ENCODE peak calls at places on chromosomes 16 and 17, in eight cellular contexts. B, Z, P, R, H, I, T and C are unnamed samples.

GRCh38 chr16:82748026-82748425 is 121.3 kb downstream of the CDH13 start:
- DNase-seq in I (no peak), Z (peak; percentile 51), R (peak; percentile 72), H (peak; percentile 81), T (no peak), P (no peak), B (no peak), C (peak; percentile 47)

GRCh38 chr17:81090361-81091133 is 55.6 kb downstream of the BAIAP2 start:
- DNase-seq in I (peak; percentile 18), T (no peak), P (no peak), H (no peak), Z (peak; percentile 62), B (no peak), R (no peak), C (no peak)

GRCh38 chr17:41521574-41522261 is 3.0 kb upstream of the KRT15 start:
- DNase-seq in Z (no peak), B (peak; percentile 97), P (no peak), R (peak; percentile 86), H (peak; percentile 80), T (peak; percentile 92), I (no peak), C (peak; percentile 29)

GRCh38 chr16:71721066-71721740 is 3.3 kb downstream of the PHLPP2 start:
- DNase-seq in T (no peak), H (no peak), P (no peak), R (no peak), Z (no peak), I (no peak), B (no peak), C (no peak)

GRCh38 chr16:30018731-30019158 is 4.3 kb upstream of the C16orf92 start:
- DNase-seq in R (peak; percentile 34), H (peak; percentile 31), B (no peak), Z (no peak), P (no peak), T (no peak), I (no peak), C (peak; percentile 12)

GRCh38 chr17:48441231-48441711 is 11.3 kb upstream of the SKAP1 start:
- DNase-seq in H (no peak), R (no peak), P (no peak), B (no peak), T (no peak), I (peak; percentile 42), Z (no peak), C (no peak)

GRCh38 chr16:50765246-50765645 is 23.4 kb downstream of the CYLD start:
- DNase-seq in H (no peak), Z (no peak), B (no peak), T (no peak), P (no peak), I (no peak), R (no peak), C (no peak)

GRCh38 chr17:20203761-20204263 is 194.7 kb downstream of the SPECC1 start:
- DNase-seq in P (no peak), H (no peak), B (no peak), I (no peak), T (no peak), Z (no peak), R (no peak), C (no peak)

GRCh38 chr16:12208341-12209035 is 232.0 kb downstream of the SNX29 start:
- DNase-seq in R (no peak), B (no peak), H (no peak), I (no peak), P (no peak), T (no peak), Z (no peak), C (no peak)

GRCh38 chr17:66573078-66573477 is 261.8 kb upstream of the CACNG5 start:
- DNase-seq in H (no peak), I (no peak), B (no peak), R (no peak), T (no peak), Z (no peak), P (no peak), C (no peak)

GRCh38 chr16:57178793-57179212 is 7.0 kb downstream of the PSME3IP1 start:
- DNase-seq in B (no peak), R (no peak), H (peak; percentile 14), T (no peak), Z (no peak), P (no peak), I (no peak), C (no peak)

GRCh38 chr17:27456681-27457404 is 595 bp downstream of the KSR1 start:
- DNase-seq in Z (peak; percentile 20), T (no peak), B (no peak), H (no peak), R (no peak), P (no peak), I (no peak), C (no peak)

GRCh38 chr16:30914849-30915248 is 8.5 kb upstream of the FBXL19 start:
- DNase-seq in H (no peak), I (no peak), Z (no peak), P (no peak), R (no peak), T (no peak), B (no peak), C (no peak)

GRCh38 chr17:7651959-7652658 is 1.4 kb downstream of the ATP1B2 start:
- DNase-seq in I (no peak), P (no peak), Z (no peak), R (no peak), H (no peak), B (no peak), T (no peak), C (no peak)

DNA sequence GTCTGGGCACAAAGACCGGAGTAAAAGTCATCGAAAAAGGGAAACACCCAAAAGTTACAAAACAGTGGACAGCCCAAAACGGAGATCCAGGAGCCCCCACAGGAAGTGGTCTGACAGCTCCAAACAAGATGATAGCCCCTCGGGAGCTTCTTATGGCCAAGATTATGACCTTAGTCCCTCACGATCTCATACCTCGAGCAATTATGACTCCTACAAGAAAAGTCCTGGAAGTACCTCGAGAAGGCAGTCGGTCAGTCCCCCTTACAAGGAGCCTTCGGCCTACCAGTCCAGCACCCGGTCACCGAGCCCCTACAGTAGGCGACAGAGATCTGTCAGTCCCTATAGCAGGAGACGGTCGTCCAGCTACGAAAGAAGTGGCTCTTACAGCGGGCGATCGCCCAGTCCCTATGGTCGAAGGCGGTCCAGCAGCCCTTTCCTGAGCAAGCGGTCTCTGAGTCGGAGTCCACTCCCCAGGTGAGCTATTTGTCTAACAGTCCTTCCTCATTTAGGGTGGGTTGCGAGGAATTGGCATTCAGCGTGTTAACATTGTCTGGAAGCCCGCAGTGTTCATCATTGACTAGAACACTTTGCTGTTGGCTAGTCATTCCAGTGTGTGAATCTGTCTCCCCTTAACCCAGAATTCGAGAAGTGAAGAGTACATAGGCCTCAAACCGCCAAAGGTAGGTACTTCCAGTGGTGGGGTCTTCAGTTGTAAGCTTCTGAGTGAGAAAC is 1.5 kb downstream of the CDK12 start:
- DNase-seq in P (no peak), B (no peak), R (peak; percentile 18), H (no peak), I (no peak), Z (no peak), T (no peak), C (no peak)
- H3K4me3 ChIP-seq in P (peak overlapping the region; percentile 84), B (peak overlapping the region; percentile 92), R (peak overlapping the region; percentile 99), H (peak overlapping the region; percentile 98), I (peak overlapping the region; percentile 88), Z (peak overlapping the region; percentile 92), T (peak overlapping the region; percentile 85), C (peak overlapping the region; percentile 96)

GRCh38 chr16:87956771-87957279 is 5.6 kb downstream of the BANP start:
- DNase-seq in R (peak; percentile 86), H (peak; percentile 67), B (no peak), Z (no peak), P (no peak), I (no peak), T (no peak), C (no peak)
- H3K4me3 ChIP-seq in R (peak overlapping the region; percentile 46), H (no peak overlapping the region), B (no peak overlapping the region), Z (peak overlapping the region; percentile 21), P (peak overlapping the region; percentile 39), I (peak overlapping the region; percentile 24), T (peak overlapping the region; percentile 47), C (peak overlapping the region; percentile 32)

DNA sequence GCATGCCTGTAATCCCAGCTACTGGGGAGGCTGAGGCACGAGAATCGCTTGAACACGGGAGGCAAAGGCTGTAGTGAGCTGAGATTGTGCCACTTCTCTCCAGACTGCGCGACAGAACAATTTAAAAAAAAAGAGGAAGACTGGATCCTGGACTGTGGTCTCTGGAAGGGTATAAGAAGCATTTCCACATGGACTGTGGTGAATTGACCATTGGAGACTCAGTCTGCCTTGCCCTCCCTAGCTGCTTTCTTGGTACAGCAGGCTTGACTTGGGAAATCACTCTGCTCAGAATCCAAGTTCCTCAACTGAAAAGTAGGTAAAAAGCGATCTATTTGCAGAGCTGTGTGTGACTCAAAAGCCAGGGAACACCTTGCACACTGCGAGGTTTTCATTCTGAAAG is 1.0 kb upstream of the MGRN1 start:
- DNase-seq in B (no peak), T (no peak), Z (no peak), R (no peak), I (no peak), H (no peak), P (no peak), C (no peak)
- H3K4me3 ChIP-seq in B (no peak overlapping the region), T (no peak overlapping the region), Z (no peak overlapping the region), R (no peak overlapping the region), I (no peak overlapping the region), H (no peak overlapping the region), P (peak overlapping the region; percentile 86), C (no peak overlapping the region)

GRCh38 chr17:82832411-82832810 is 7.4 kb downstream of the ZNF750 start:
- DNase-seq in T (no peak), P (no peak), B (no peak), R (no peak), I (no peak), Z (no peak), H (no peak), C (no peak)

GRCh38 chr17:82831041-82831817 is 8.6 kb downstream of the ZNF750 start:
- DNase-seq in H (no peak), Z (no peak), R (no peak), P (no peak), I (no peak), T (no peak), B (no peak), C (no peak)

GRCh38 chr17:82831818-82832200 is 8.0 kb downstream of the ZNF750 start:
- DNase-seq in P (no peak), B (no peak), I (no peak), Z (no peak), H (no peak), R (no peak), T (no peak), C (no peak)

GRCh38 chr17:82835122-82835521 is 4.7 kb downstream of the ZNF750 start:
- DNase-seq in B (no peak), I (no peak), H (no peak), P (no peak), R (no peak), Z (no peak), T (no peak), C (no peak)

GRCh38 chr17:82832881-82833475 is 6.8 kb downstream of the ZNF750 start:
- DNase-seq in R (no peak), T (no peak), I (no peak), Z (no peak), H (no peak), B (no peak), P (no peak), C (no peak)
- H3K4me3 ChIP-seq in R (no peak overlapping the region), T (no peak overlapping the region), I (no peak overlapping the region), Z (peak overlapping the region; percentile 60), H (no peak overlapping the region), B (no peak overlapping the region), P (no peak overlapping the region), C (no peak overlapping the region)